ENCODE peak calls at places on chromosomes 11 and 22, in five cellular contexts. D is tibial artery; Q is prostate gland; K is heart right ventricle; M is CD8-positive, alpha-beta T cell. L is an unnamed sample.

GRCh38 chr11:65766535-65766934 is 14.2 kb downstream of the AP5B1 start:
- DNase-seq in D (no peak), Q (no peak), K (no peak), M (no peak), L (no peak)

GRCh38 chr11:34169664-34170063 is 64.2 kb downstream of the NAT10 start:
- DNase-seq in D (no peak), Q (no peak), K (no peak), M (no peak), L (no peak)

GRCh38 chr22:37241351-37242142 is 2.5 kb downstream of the RAC2 start:
- DNase-seq in D (no peak), Q (no peak), K (no peak), M (peak; percentile 76), L (peak; percentile 54)

GRCh38 chr22:29630987-29631386 is 27.6 kb downstream of the NF2 start:
- DNase-seq in D (no peak), Q (no peak), K (no peak), M (no peak), L (no peak)

GRCh38 chr11:14541180-14541579 is 21.0 kb upstream of the PSMA1 start:
- DNase-seq in D (no peak), Q (no peak), K (no peak), M (no peak), L (no peak)

GRCh38 chr11:22878039-22878438 is 17.8 kb upstream of the CCDC179 start:
- DNase-seq in D (no peak), Q (no peak), K (no peak), M (no peak), L (no peak)

GRCh38 chr11:117833401-117833891 is 8.9 kb upstream of the FXYD2 start:
- DNase-seq in D (peak; percentile 67), Q (peak; percentile 70), K (no peak), M (peak; percentile 45), L (peak; percentile 82)

GRCh38 chr11:28767574-28767973 is 659.4 kb downstream of the METTL15 start:
- DNase-seq in D (no peak), Q (no peak), K (no peak), M (no peak), L (no peak)

GRCh38 chr11:1167751-1168231 is 10.0 kb downstream of the MUC5AC start:
- DNase-seq in D (peak; percentile 38), Q (no peak), K (no peak), M (no peak), L (no peak)

GRCh38 chr11:64449381-64450167 is 90.6 kb downstream of the RPS6KA4 start:
- DNase-seq in D (peak; percentile 75), Q (peak; percentile 54), K (peak; percentile 33), M (peak; percentile 78), L (peak; percentile 84)

GRCh38 chr11:112195906-112196305 is 20.6 kb downstream of the BCO2 start:
- DNase-seq in D (no peak), Q (no peak), K (no peak), M (no peak), L (no peak)

GRCh38 chr11:11973866-11974265 is 34.6 kb downstream of the DKK3 start:
- DNase-seq in D (no peak), Q (no peak), K (no peak), M (peak; percentile 36), L (no peak)

GRCh38 chr11:59822989-59823566 is 12.5 kb upstream of the MRPL16 start:
- DNase-seq in D (no peak), Q (no peak), K (no peak), M (no peak), L (no peak)

GRCh38 chr11:46251954-46252353 is 25.5 kb upstream of the CREB3L1 start:
- DNase-seq in D (no peak), Q (no peak), K (no peak), M (no peak), L (no peak)
- H3K4me1 ChIP-seq in D (no peaks in the 10 kb centered on the region), Q (no peaks in the 10 kb centered on the region), K (no peaks in the 10 kb centered on the region), M (no peaks in the 10 kb centered on the region), L (no peaks in the 10 kb centered on the region)

GRCh38 chr11:57804466-57804865 is 42.9 kb downstream of the CTNND1 start:
- DNase-seq in D (no peak), Q (no peak), K (no peak), M (no peak), L (no peak)

GRCh38 chr11:57801185-57801490 is 39.5 kb downstream of the CTNND1 start:
- DNase-seq in D (no peak), Q (no peak), K (no peak), M (no peak), L (no peak)

GRCh38 chr11:57798905-57799559 is 37.4 kb downstream of the CTNND1 start:
- DNase-seq in D (no peak), Q (peak; percentile 77), K (no peak), M (no peak), L (no peak)

GRCh38 chr11:57802411-57802810 is 40.8 kb downstream of the CTNND1 start:
- DNase-seq in D (no peak), Q (no peak), K (no peak), M (no peak), L (no peak)

DNA sequence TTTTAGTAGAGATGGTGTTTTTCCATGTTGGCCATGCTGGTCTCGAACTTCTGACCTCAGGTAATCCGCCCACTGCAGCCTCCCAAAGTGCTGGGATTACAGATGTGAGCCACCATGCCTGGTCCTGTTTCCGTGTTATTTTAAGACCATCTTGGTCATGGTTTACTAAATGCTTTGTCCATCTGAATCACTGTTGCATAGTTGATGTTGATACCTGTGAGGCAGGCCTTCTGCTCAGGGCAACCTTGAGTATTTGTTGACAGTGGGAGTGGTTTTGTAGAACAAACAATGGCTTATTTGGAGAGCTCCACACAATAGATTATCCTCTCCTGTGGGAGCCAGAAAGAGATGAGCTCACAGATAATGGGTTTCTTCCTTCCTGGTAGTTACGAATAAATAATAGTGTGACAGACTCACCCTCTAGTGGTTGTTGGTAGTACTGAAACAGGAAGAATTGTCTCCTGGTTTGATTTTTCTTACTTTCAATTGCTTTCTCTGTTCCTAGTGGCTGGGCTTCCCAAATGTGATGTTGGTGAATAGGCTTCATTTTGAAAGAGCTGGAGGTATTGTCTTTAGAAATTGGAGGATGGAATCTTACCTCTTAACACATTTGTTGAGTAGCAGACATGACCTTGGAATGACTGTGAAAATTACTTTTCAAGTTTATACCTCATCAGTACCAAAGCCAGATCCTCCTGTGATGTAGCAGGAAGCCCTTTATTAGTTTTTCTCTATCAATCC is 39.0 kb downstream of the CTNND1 start:
- DNase-seq in D (no peak), Q (peak; percentile 78), K (no peak), M (peak; percentile 52), L (no peak)
- H3K36me3 ChIP-seq in D (peaks cover 54% of the 10 kb centered on the region), Q (peaks cover 21% of the 10 kb centered on the region), K (peaks cover 52% of the 10 kb centered on the region), M (peaks cover 20% of the 10 kb centered on the region), L (peaks cover 68% of the 10 kb centered on the region)

DNA sequence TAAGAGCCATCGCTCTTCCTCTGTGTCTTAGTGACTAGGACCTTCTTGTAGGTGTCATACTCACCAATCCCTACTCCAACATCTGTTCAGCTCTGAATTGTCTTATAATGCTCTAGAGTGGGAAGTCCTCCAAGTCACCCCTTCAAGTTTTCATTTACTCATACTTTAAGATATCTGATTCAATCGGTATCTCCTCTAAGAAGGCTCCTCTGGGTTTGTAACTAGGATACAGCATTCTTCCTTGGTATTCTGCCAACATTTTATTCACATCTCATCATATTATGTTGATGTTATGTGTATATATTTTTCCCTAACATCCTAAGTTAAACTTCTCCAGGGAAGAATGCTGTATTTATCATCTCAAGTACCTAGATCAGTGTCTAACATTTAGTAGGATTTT is 662.1 kb downstream of the NTM start:
- DNase-seq in D (no peak), Q (no peak), K (no peak), M (no peak), L (no peak)
- H3K27ac ChIP-seq in D (no peak overlapping the region), Q (no peak overlapping the region), K (no peak overlapping the region), M (no peak overlapping the region), L (no peak overlapping the region)

GRCh38 chr22:23182289-23183106 is 2.2 kb downstream of the BCR start:
- DNase-seq in D (no peak), Q (peak; percentile 61), K (no peak), M (no peak), L (peak; percentile 9)
- H3K4me1 ChIP-seq in D (no peaks in the 10 kb centered on the region), Q (peaks cover 17% of the 10 kb centered on the region), K (peaks cover 62% of the 10 kb centered on the region), M (peaks cover 49% of the 10 kb centered on the region), L (peaks cover 24% of the 10 kb centered on the region)

DNA sequence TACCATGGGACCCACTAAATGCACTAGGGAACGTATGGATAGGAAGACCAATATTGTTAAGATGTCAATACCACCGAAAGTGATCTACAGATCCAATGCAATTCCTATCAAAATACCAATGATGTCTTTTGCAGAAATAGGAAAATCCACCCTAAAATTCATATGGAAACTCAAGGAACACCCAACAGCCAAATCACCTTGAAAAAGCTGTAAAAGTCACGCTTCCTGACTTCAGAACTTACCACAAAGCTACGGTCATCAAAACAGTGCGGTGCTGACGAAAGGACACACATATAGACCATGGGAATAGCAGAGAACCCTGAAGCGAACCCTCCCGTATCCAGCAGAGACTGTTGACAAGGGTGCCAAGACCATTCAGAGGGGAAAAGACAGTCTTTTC is 20.5 kb downstream of the BRD1 start:
- DNase-seq in D (no peak), Q (no peak), K (no peak), M (no peak), L (no peak)
- H3K36me3 ChIP-seq in D (peaks cover 16% of the 10 kb centered on the region), Q (no peaks in the 10 kb centered on the region), K (no peaks in the 10 kb centered on the region), M (peaks cover 14% of the 10 kb centered on the region), L (peaks cover 31% of the 10 kb centered on the region)

L was measured in left lung.